ENCODE peak calls at places on chromosomes 12 and 14, in ten cellular contexts. T, E, D, P, V, M, H, A, Q and U are unnamed samples.

GRCh38 chr12:107359382-107359781 is 266.0 kb upstream of the CRY1 start:
- DNase-seq in D (peak), H (no peak), Q (peak), M (no peak), T (no peak), V (no peak), P (no peak), A (no peak), E (peak), U (no peak)

GRCh38 chr12:52245962-52246577 is 13.0 kb downstream of the KRT7 start:
- DNase-seq in M (no peak), D (peak), H (no peak), V (no peak), T (no peak), P (no peak), A (no peak), Q (no peak), E (no peak), U (no peak)

GRCh38 chr14:76034566-76034965 is 49.0 kb downstream of the IFT43 start:
- DNase-seq in T (no peak), M (no peak), A (no peak), P (no peak), H (no peak), E (no peak), V (no peak), D (no peak), Q (no peak), U (no peak)

GRCh38 chr14:80116157-80116556 is 95.1 kb downstream of the DIO2 start:
- DNase-seq in T (no peak), A (no peak), M (no peak), V (no peak), E (no peak), P (no peak), Q (no peak), D (no peak), H (no peak), U (no peak)

GRCh38 chr14:58430156-58430555 is 2.6 kb downstream of the KIAA0586 start:
- DNase-seq in Q (no peak), P (peak), T (no peak), M (no peak), E (peak), V (no peak), D (peak), H (no peak), A (no peak), U (no peak)

GRCh38 chr12:131135311-131135785 is 181.6 kb downstream of the ADGRD1 start:
- DNase-seq in E (no peak), P (no peak), T (no peak), V (no peak), D (no peak), H (no peak), A (no peak), Q (no peak), M (no peak), U (no peak)

GRCh38 chr14:65134651-65135579 is 32.6 kb upstream of the MAX start:
- DNase-seq in Q (no peak), M (no peak), D (no peak), E (no peak), T (no peak), A (no peak), H (no peak), V (no peak), P (peak), U (no peak)

GRCh38 chr14:26281280-26281998 is 316.4 kb downstream of the NOVA1 start:
- DNase-seq in V (no peak), D (peak), E (peak), P (no peak), H (no peak), Q (peak), M (no peak), A (no peak), T (no peak), U (no peak)

GRCh38 chr14:73365727-73366126 is 92.6 kb downstream of the NUMB start:
- DNase-seq in D (no peak), H (no peak), M (no peak), P (no peak), E (no peak), V (no peak), T (no peak), A (no peak), Q (no peak), U (no peak)

GRCh38 chr12:108571604-108572165 is 9.3 kb downstream of the ISCU start:
- DNase-seq in V (no peak), A (no peak), E (no peak), Q (no peak), T (no peak), H (no peak), M (no peak), P (no peak), D (no peak), U (no peak)

GRCh38 chr12:89352242-89352491 is 134 bp downstream of the DUSP6 start:
- DNase-seq in A (no peak), T (no peak), P (no peak), Q (no peak), V (no peak), H (no peak), E (no peak), M (no peak), D (no peak), U (no peak)

GRCh38 chr14:24944800-24945199 is 105.1 kb downstream of the STXBP6 start:
- DNase-seq in D (no peak), Q (peak), T (no peak), M (no peak), H (no peak), A (no peak), E (no peak), V (no peak), P (no peak), U (no peak)

GRCh38 chr14:93346926-93347721 is at the start of gene COX8C:
- DNase-seq in V (no peak), Q (no peak), P (no peak), E (no peak), A (no peak), T (no peak), M (no peak), D (no peak), H (no peak), U (no peak)

GRCh38 chr12:90925562-90925961 is 29.4 kb downstream of the CCER1 start:
- DNase-seq in E (no peak), D (no peak), H (no peak), M (no peak), A (no peak), V (no peak), Q (no peak), T (no peak), P (no peak), U (no peak)

GRCh38 chr12:29228474-29229157 is 79.5 kb downstream of the FAR2 start:
- DNase-seq in D (no peak), V (no peak), M (no peak), H (no peak), E (no peak), Q (no peak), P (no peak), A (no peak), T (no peak), U (no peak)
- TF ChIP-seq CTCF in D (no peak), V (no peak), M (no peak), H (no peak), E (no peak), Q (no peak), P (no peak), A (no peak), T (no peak), U (no peak)

GRCh38 chr12:2227360-2227759 is 174.6 kb downstream of the CACNA1C start:
- DNase-seq in D (no peak), H (no peak), A (no peak), M (no peak), V (no peak), E (no peak), Q (no peak), P (no peak), T (no peak), U (no peak)
- TF ChIP-seq CTCF in D (no peak), H (no peak), A (no peak), M (no peak), V (no peak), E (no peak), Q (no peak), P (no peak), T (no peak), U (no peak)

GRCh38 chr12:120586216-120586615 is 5.0 kb upstream of the POP5 start:
- DNase-seq in Q (no peak), P (no peak), E (no peak), D (no peak), M (peak), V (no peak), T (no peak), A (no peak), H (no peak), U (no peak)

GRCh38 chr12:120586860-120587259 is 5.7 kb upstream of the POP5 start:
- DNase-seq in V (no peak), H (no peak), M (no peak), Q (no peak), A (no peak), D (no peak), E (no peak), T (no peak), P (no peak), U (no peak)

GRCh38 chr12:120583478-120584030 is 2.4 kb upstream of the POP5 start:
- DNase-seq in Q (peak), E (peak), M (peak), V (peak), T (peak), D (peak), A (peak), P (no peak), H (no peak), U (peak)

GRCh38 chr12:120581998-120582397 is 796 bp upstream of the POP5 start:
- DNase-seq in D (peak), H (no peak), V (no peak), E (no peak), P (no peak), Q (peak), M (no peak), A (no peak), T (no peak), U (no peak)

DNA sequence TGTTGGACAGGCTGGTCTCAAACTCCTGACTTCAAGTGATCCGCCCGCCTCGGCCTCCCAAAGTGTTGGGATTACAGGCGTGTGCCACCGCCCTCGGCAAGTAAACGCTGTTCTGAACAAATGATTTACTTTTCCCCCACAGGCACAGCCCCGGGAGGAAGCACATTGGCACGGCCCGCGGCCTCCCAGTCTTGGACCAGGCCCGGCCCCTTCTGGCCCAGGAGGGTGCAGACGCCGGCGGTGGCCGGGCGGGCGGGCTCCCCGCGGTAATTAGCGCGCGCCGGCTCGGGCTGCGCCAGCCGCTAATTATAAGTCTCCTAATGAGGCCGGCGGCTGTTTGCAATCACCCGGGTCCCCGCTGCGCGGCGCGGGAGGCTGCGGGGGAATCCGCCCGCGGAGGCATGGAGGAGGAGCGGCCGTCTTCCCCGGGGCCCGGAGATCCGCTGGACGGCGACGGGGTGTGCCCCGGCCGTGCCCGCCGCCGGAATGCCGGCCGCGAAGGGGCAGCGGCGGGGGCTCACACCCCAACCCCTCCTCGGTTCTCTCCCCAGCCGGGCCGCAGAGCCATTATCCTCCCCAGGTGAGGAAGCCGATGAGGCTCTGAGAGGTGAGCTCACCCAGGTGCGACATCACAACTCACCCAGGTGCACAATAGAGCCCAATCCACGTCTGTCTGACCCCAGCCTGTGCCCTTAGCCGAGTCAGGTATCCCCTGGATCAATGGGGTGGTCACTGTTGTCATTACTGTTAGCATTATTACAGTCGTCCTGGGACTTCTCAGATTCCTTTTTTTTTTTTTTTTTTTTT is 3.3 kb upstream of the POP5 start:
- DNase-seq in P (no peak), E (peak), M (peak), H (no peak), V (peak), Q (peak), A (peak), T (peak), D (peak), U (peak)
- TF ChIP-seq CTCF in P (peak), E (peak), M (peak), H (peak), V (peak), Q (peak), A (peak), T (peak), D (no peak), U (peak)

DNA sequence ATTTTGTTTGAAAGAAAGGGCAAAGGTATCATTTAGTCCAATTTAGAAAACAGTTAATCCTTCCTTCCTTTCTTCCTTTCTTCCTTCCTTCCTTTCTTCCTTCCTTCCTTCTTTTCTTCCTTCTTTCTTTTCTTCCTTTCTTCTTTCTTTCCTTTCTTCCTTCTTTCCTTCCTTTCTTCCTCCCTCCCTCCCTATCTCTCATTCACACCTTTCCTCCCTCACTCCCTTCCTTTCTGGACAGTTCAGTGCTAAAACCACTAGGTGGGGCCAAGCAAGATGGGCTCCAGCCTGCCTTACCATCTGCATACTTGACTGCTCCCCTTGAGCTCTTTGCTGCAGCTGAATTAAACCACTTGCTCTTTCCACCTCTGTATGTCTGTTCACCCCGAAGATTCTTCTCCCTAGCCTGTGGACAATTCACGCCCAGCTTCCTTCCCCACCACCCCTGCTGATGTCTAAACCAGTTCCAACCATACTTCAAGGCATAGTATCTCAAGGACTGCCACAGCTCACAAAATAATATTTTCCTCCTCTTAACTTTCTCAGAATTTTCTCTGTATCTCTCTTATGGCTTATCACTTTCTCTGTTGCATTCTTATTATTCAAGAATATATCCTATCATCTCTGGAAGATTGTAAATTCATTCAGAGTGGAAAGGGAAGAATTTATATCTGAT is 78.0 kb downstream of the DBX2 start:
- DNase-seq in H (no peak), T (no peak), P (no peak), D (peak), Q (peak), M (peak), A (no peak), E (peak), V (no peak), U (peak)
- TF ChIP-seq CTCF in H (no peak), T (peak), P (peak), D (peak), Q (peak), M (peak), A (peak), E (peak), V (no peak), U (peak)

DNA sequence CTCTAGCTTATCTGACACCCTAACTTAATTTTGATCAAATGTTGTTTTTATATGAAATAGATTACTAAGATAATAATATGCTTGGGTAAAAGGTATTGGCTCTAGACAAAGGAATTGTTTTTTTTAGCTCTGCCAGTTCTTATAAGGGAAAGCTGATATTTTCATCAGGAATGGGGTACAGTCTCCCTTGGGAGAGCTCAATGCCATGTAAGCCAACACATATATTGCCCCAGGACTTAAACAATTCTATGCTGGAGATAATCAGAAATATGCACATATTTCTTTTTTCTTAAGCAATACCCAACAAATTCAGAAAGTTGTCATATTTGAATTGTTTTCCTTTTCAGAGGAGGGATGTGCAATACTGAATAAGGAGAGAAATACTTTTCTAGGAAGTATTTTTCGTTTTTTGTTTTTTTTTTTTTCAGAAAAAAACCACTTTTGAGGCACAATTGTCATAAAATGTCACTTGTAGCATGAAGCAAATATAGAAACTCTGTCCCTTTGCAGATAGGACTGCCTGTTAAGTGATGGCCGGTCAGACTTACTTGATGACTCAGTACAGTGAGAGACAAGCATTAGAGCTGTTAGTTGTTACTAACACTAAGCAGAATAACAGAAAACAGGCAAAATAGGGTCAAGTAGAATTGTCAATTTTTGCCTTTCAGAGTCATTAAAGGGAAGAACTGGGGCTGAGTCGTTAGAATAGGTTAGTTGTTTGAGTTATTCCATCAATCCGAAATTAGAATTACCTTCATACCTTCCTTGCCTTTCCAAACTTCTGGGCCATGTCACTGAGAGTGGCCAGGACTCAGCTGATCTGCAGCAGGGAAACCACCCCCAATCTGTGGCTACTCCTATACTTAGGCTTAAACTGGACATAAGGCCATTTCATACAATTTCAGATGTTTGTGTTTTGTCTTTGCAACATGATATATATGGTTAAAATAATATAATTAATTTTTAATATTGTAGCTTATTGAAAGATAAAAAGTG is 168.1 kb downstream of the SLC38A4 start:
- DNase-seq in Q (no peak), V (no peak), M (no peak), E (peak), T (no peak), H (no peak), D (no peak), A (no peak), P (no peak), U (no peak)
- TF ChIP-seq CTCF in Q (no peak), V (no peak), M (no peak), E (no peak), T (no peak), H (no peak), D (no peak), A (no peak), P (no peak), U (no peak)

GRCh38 chr12:125184213-125184952 is 119.1 kb downstream of the AACS start:
- DNase-seq in E (no peak), A (no peak), P (no peak), H (no peak), M (peak), Q (no peak), T (no peak), D (no peak), V (no peak), U (no peak)

GRCh38 chr12:125181107-125181506 is 115.9 kb downstream of the AACS start:
- DNase-seq in V (no peak), P (no peak), E (no peak), A (no peak), H (no peak), T (no peak), D (no peak), Q (no peak), M (no peak), U (no peak)

GRCh38 chr12:125185311-125185739 is 120.1 kb downstream of the AACS start:
- DNase-seq in M (peak), T (no peak), D (no peak), V (no peak), A (no peak), P (no peak), Q (peak), H (no peak), E (no peak), U (no peak)

GRCh38 chr12:125185740-125186470 is 120.7 kb downstream of the AACS start:
- DNase-seq in P (peak), Q (peak), M (peak), E (peak), H (no peak), D (peak), A (peak), T (peak), V (peak), U (peak)

DNA sequence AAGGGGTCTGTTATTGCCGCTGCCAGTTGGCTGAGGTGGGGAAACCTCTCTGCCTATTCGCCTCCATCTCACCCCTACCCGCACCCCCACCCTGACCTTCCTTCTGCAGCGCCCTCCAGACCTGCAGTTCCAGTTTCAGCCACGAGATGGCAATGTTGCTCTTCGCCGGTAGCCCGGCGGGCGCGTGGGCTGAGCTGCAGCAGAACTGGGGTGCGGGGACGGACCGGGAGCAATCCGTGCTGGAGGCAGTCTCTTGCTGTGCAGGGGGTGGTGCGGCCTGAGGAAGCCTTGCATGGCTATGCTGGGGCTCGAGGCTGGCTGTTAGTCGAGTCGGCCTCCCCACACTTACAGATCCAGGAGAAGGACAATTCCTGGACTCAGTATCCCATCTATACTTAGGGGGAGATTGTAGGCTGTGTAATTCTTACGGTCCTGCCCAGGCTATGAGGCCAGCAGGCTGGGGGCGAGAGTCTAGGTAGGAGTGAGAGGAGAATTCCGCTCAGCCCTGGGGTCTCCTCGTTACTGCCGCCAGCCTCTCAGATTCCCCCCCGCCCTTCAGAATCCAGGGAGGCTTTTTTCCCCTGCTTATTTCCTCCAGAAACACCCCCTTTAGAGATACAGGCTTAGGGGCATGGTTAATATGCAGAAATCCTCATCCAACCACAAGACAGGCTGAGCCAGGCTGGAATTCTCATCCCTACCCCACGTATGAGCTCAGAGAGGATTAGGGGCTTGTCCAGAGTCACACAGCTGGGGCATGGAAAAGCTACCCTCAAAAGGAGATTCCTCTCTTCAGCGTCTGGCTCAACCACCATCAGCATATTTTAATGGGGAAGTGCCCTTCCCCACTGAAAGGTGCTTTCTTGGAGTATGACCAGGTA is 118.2 kb downstream of the AACS start:
- DNase-seq in E (peak), A (peak), H (no peak), P (peak), T (peak), M (peak), D (peak), V (peak), Q (peak), U (peak)
- TF ChIP-seq CTCF in E (peak), A (peak), H (peak), P (peak), T (peak), M (peak), D (peak), V (peak), Q (peak), U (peak)

GRCh38 chr12:45183263-45183662 is 32.6 kb upstream of the ANO6 start:
- DNase-seq in E (peak), D (peak), T (no peak), A (no peak), M (no peak), H (no peak), V (no peak), P (no peak), Q (peak), U (no peak)
- TF ChIP-seq CTCF in E (peak), D (peak), T (peak), A (peak), M (peak), H (peak), V (peak), P (peak), Q (peak), U (no peak)

DNA sequence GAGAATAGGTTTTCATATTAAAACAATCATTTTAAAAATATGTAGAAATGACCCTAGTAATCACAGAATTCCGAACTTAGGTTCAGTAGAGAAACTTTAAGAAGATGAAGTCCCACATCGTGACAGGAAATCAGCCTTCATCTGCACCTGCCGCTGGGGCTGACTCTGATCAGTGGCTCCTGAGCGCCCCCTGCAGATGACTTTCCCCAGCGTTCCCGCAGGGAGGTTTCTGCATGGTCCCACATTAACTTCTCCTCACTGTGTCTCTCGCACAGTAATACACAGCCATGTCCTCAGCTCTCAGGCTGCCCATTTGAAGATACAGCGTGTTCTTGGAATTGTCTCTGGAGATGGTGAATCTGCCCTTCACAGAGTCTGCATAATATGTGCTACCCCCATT is 1131.1 kb downstream of the TMEM121 start:
- DNase-seq in E (no peak), Q (peak), D (no peak), A (no peak), P (no peak), M (no peak), V (no peak), T (no peak), H (no peak), U (peak)
- TF ChIP-seq CTCF in E (no peak), Q (peak), D (peak), A (no peak), P (no peak), M (no peak), V (no peak), T (no peak), H (no peak), U (peak)